ENCODE peak calls at places on chromosomes 12 and 14, in four cellular contexts. C, L, G and U are unnamed samples.
A peak's percentile ranks its signal among the peaks of the same experiment; 100 is the strongest.

GRCh38 chr12:1799882-1800645 is 20.3 kb upstream of the LRTM2 start:
- DNase-seq in G (no peak), L (no peak), C (no peak), U (no peak)

GRCh38 chr12:120438495-120439198 is 734 bp downstream of the COX6A1 start:
- DNase-seq in G (no peak), C (no peak), L (no peak), U (no peak)

GRCh38 chr14:102949062-102949800 is 26.8 kb downstream of the AMN start:
- DNase-seq in G (no peak), C (peak; percentile 60), L (no peak), U (no peak)

GRCh38 chr12:4107436-4107878 is 166.1 kb upstream of the CCND2 start:
- DNase-seq in L (peak; percentile 72), C (peak; percentile 87), G (peak; percentile 42), U (no peak)

GRCh38 chr12:29921307-29921706 is 137.6 kb upstream of the TMTC1 start:
- DNase-seq in L (peak; percentile 23), C (no peak), G (peak; percentile 24), U (peak; percentile 6)

GRCh38 chr14:67457782-67458181 is 30.7 kb downstream of the TMEM229B start:
- DNase-seq in G (no peak), L (no peak), C (no peak), U (no peak)

GRCh38 chr12:106359620-106360399 is 2.3 kb downstream of the POLR3B start:
- DNase-seq in C (no peak), G (no peak), L (no peak), U (no peak)

GRCh38 chr12:49092816-49093406 is 1.7 kb downstream of the DHH start:
- DNase-seq in L (no peak), C (no peak), G (no peak), U (no peak)

GRCh38 chr12:28683371-28683770 is 465.7 kb upstream of the FAR2 start:
- DNase-seq in G (no peak), L (no peak), C (no peak), U (no peak)

GRCh38 chr12:34394211-34395055 is 372.1 kb downstream of the ALG10 start:
- DNase-seq in G (no peak), L (no peak), C (peak; percentile 26), U (no peak)

GRCh38 chr12:26736563-26737486 is 96.2 kb downstream of the ITPR2 start:
- DNase-seq in C (no peak), G (no peak), L (peak; percentile 50), U (no peak)

GRCh38 chr14:103230658-103231334 is 103.2 kb upstream of the EIF5 start:
- DNase-seq in G (no peak), L (no peak), C (no peak), U (no peak)

GRCh38 chr12:115227137-115227615 is 543.2 kb upstream of the TBX3 start:
- DNase-seq in C (no peak), L (peak; percentile 62), G (peak; percentile 95), U (peak; percentile 87)

GRCh38 chr14:80940146-80940545 is 1.4 kb downstream of the CEP128 start:
- DNase-seq in C (no peak), L (no peak), G (no peak), U (no peak)

GRCh38 chr12:124646385-124647230 is 79.2 kb upstream of the NCOR2 start:
- DNase-seq in L (no peak), C (no peak), G (no peak), U (no peak)

GRCh38 chr12:108856428-108857157 is 790 bp downstream of the SSH1 start:
- DNase-seq in L (peak; percentile 78), C (peak; percentile 87), G (no peak), U (peak; percentile 29)

GRCh38 chr12:18578191-18578590 is 159.6 kb downstream of the PLCZ1 start:
- DNase-seq in C (no peak), G (peak; percentile 35), L (peak; percentile 67), U (peak; percentile 24)

DNA sequence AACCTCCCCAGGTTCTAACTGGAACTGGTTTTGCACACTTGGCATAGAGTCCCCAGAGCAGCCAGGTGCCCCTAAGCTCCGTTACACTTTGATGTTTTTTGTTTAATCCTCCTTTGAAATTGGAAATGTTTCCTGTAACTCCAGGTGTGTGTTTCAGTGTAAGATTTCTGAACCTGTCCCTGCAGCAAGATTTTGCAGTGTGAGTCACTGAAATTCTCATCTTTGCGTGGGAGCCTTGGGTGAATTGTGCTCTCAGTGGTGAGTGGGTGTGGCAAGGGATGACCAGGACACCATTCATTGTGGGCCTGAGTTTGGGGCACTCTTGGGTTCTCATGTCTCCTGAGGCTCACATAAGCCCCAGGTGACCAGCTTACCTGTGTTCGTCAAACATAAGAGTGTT is 18.3 kb downstream of the CD9 start:
- DNase-seq in G (peak; percentile 80), L (no peak), C (no peak), U (peak; percentile 71)
- H3K27ac ChIP-seq in G (peak overlapping the region; percentile 97), L (no peak overlapping the region), C (no peak overlapping the region), U (peak overlapping the region; percentile 99)

DNA sequence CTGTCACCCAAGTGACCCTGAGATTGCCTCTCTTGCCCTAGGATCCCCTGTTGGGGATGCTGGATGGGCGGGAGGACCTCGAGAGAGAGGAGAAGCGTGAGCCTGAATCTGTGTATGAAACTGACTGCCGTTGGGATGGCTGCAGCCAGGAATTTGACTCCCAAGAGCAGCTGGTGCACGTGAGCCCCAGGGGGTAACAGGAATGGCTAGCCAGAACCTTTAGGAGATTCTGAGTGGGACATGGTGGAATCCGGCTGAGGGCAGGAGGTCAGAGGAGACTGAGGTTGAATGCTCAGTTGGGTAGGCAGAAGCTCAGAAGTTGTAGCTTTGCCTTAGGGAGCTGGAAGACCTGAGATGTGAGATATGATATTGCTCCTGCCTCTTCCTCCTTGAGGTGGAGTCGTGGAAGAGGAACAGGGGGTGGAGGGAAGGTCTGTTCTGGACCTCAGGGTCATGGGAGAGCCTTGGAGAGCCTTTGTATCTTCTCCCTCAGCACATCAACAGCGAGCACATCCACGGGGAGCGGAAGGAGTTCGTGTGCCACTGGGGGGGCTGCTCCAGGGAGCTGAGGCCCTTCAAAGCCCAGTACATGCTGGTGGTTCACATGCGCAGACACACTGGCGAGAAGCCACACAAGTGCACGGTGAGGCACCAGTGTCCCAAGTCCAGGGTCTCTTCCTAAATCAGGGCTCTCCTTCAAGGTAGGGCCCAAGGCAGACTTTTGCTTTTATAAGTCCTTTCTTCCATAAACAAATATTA is 6.3 kb downstream of the GLI1 start:
- DNase-seq in G (no peak), C (no peak), L (no peak), U (no peak)
- H3K27ac ChIP-seq in G (no peak overlapping the region), C (no peak overlapping the region), L (no peak overlapping the region), U (no peak overlapping the region)

DNA sequence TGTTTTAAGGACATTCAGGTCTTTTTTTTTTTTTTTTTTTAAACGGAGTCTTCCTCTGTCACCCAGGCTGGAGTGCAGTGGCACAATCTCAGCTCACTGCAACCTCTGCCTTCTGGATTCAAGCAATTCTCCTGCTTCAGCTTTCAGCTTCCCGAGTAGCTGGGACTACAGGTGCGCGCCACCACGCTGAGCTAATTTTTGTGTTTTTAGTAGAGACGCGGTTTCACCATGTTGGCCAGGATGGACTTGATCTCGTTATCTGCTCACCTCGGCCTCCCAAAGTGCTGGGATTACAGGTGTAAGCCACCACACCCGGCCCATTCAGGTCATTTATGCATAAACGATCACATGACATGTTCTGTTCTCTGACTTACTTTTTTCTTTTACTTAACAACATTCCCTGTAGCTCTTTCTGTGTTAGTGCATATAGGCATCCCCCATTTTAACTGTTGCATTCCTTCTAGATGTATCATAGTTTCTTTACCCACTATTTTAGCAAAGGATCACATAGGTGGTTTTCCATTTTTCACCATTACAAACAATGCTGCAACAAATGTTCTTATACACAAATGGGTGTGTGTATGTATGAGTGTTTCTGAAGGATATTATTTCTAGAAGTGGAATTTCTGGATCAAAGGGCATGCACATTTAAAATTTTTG is 74.2 kb downstream of the ARF6 start:
- DNase-seq in C (no peak), L (no peak), G (no peak), U (no peak)
- H3K27ac ChIP-seq in C (no peak overlapping the region), L (no peak overlapping the region), G (peak overlapping the region; percentile 58), U (peak overlapping the region; percentile 96)

DNA sequence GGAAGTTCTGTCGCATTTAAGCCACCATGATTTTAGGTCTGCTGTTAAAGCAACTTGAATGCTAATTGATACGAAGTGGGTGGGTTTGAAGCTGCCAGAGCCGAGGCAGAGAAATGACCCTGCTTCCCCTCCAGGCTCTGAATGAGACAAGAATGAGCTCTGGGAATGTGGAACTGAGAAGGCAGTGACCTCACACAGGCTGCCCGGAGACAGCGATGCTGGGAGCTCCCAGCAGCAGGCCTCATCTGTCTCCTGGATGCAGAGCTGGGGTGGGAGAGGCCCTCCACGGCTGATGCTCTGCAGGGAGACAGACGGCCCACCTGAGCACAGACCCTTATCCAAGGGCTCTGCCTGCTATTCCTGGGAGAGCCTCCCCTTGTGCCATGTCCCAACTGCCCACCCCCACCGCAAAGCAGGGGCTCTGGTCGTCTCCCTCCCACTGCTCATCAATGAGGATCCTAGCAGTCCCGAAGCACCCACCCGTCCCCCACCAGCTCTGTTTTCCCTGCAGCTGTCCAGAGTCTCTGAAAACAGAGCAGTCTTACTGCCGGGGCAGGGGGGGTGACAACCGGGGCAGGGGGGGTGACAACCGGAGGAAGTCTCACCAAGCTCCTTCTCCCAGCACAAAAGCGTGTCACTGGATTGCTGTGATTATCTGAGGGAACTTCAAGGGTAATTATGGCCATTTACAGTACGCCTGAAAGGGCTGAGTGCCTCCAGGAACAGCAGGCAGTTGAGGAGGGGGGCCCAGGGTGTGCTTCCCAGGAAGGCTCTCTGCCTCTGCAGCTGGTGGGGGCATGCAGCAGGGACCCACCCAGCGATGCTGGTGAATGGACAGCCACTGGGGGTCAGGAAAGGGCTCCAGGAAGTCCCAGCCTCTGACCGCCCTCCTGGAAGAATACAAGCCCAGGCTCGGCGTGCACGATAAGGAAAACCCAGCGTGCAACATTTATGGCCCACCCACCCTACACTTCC is 67.8 kb downstream of the CHGA start:
- DNase-seq in C (no peak), L (no peak), G (no peak), U (no peak)
- H3K27ac ChIP-seq in C (no peak overlapping the region), L (no peak overlapping the region), G (no peak overlapping the region), U (no peak overlapping the region)

GRCh38 chr14:90805662-90806548 is 10.3 kb downstream of the TTC7B start:
- DNase-seq in C (no peak), L (no peak), G (no peak), U (no peak)

GRCh38 chr14:90804776-90805391 is 11.3 kb downstream of the TTC7B start:
- DNase-seq in L (no peak), G (no peak), C (no peak), U (no peak)

GRCh38 chr14:90804292-90804671 is 11.9 kb downstream of the TTC7B start:
- DNase-seq in G (no peak), L (no peak), C (no peak), U (no peak)

GRCh38 chr14:90807060-90807459 is 9.2 kb downstream of the TTC7B start:
- DNase-seq in G (no peak), C (no peak), L (no peak), U (no peak)

DNA sequence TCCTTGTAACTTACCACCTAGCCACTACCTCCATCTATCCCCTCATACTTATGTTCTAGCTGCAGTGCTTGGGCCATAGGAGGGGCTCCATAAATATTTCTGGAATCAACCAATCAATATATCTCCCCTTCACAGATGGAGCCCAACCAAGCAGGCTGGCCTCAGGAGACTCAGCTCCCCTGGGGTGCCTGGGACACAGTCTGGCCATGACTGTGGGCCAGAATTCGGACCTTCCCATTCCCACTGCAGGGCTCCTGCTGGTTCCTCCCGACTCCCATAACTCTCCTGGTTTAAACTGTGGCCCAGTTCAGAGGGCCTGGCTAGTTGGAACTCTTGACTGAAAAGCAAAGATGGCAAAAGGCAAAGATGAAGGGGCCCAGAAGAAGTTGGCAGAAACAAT is 13.0 kb downstream of the TTC7B start:
- DNase-seq in G (no peak), L (no peak), C (no peak), U (no peak)
- H3K27ac ChIP-seq in G (no peak overlapping the region), L (no peak overlapping the region), C (no peak overlapping the region), U (no peak overlapping the region)

GRCh38 chr14:106511411-106512198 is 985.2 kb downstream of the TMEM121 start:
- DNase-seq in G (no peak), C (no peak), L (no peak), U (no peak)
- H3K27ac ChIP-seq in G (no peak overlapping the region), C (peak overlapping the region; percentile 47), L (no peak overlapping the region), U (no peak overlapping the region)

GRCh38 chr12:126036348-126036747 is 971.1 kb downstream of the AACS start:
- DNase-seq in C (no peak), G (no peak), L (no peak), U (no peak)
- H3K27ac ChIP-seq in C (no peak overlapping the region), G (no peak overlapping the region), L (no peak overlapping the region), U (no peak overlapping the region)